ENCODE peak calls at places on chromosomes 1 and 21, in eight cellular contexts. C is activated naive CD4-positive, alpha-beta T cell; F is T-helper 2 cell; Q is amniotic stem cell; E is NCI-H1105; I is activated CD8-positive, alpha-beta memory T cell treated with anti-CD3 and anti-CD28 coated beads for 4 hours; N is AG10803; D is activated CD4-positive, CD25-positive, alpha-beta regulatory T cell treated with anti-CD3 and anti-CD28 coated beads, Interleukin-2, amount 50 U/mL, for 72 hours. W is an unnamed sample.

GRCh38 chr1:60033066-60033465 is 40.5 kb downstream of the C1orf87 start:
- DNase-seq in C (no peak), F (no peak), Q (no peak), E (no peak), I (no peak), N (peak; percentile 6), D (no peak), W (no peak)

GRCh38 chr21:33640697-33641338 is 723 bp downstream of the CRYZL1 start:
- DNase-seq in C (no peak), F (no peak), Q (no peak), E (peak; percentile 37), I (no peak), N (peak; percentile 31), D (no peak), W (no peak)

GRCh38 chr21:45607021-45607921 is 36.3 kb upstream of the PCBP3 start:
- DNase-seq in C (no peak), F (no peak), Q (no peak), E (no peak), I (no peak), N (peak; percentile 15), D (peak; percentile 33), W (peak; percentile 57)

GRCh38 chr1:65467536-65467935 is 47.1 kb downstream of the LEPR start:
- DNase-seq in C (no peak), F (no peak), Q (no peak), E (peak; percentile 38), I (no peak), N (no peak), D (no peak), W (no peak)

GRCh38 chr1:162536511-162536910 is 25.0 kb upstream of the UAP1 start:
- DNase-seq in C (no peak), F (no peak), Q (no peak), E (no peak), I (no peak), N (peak; percentile 75), D (no peak), W (no peak)

GRCh38 chr1:92951141-92951582 is 10.1 kb downstream of the DIPK1A start:
- DNase-seq in C (no peak), F (no peak), Q (peak; percentile 45), E (no peak), I (no peak), N (peak; percentile 88), D (no peak), W (no peak)

GRCh38 chr1:219085082-219085481 is 88.6 kb upstream of the LYPLAL1 start:
- DNase-seq in C (no peak), F (no peak), Q (no peak), E (no peak), I (no peak), N (peak; percentile 71), D (no peak), W (no peak)

GRCh38 chr1:36881541-36881940 is 152.8 kb downstream of the GRIK3 start:
- DNase-seq in C (no peak), F (no peak), Q (no peak), E (no peak), I (no peak), N (no peak), D (no peak), W (no peak)

GRCh38 chr1:228281631-228282328 is 73.9 kb downstream of the OBSCN start:
- DNase-seq in C (no peak), F (peak; percentile 7), Q (no peak), E (no peak), I (no peak), N (no peak), D (no peak), W (no peak)

GRCh38 chr1:246052603-246053002 is 454.5 kb downstream of the SMYD3 start:
- DNase-seq in C (no peak), F (no peak), Q (no peak), E (no peak), I (no peak), N (no peak), D (no peak), W (no peak)

GRCh38 chr1:145885738-145886287 is at the start of gene ANKRD35:
- DNase-seq in C (peak; percentile 72), F (peak; percentile 72), Q (peak; percentile 32), E (peak; percentile 54), I (peak; percentile 69), N (peak; percentile 35), D (peak; percentile 90), W (peak; percentile 75)

GRCh38 chr1:214004014-214004413 is 16.2 kb downstream of the PROX1 start:
- DNase-seq in C (no peak), F (no peak), Q (no peak), E (no peak), I (no peak), N (no peak), D (no peak), W (no peak)

GRCh38 chr1:190595438-190595837 is 117.8 kb upstream of the BRINP3 start:
- DNase-seq in C (no peak), F (no peak), Q (no peak), E (no peak), I (no peak), N (no peak), D (no peak), W (no peak)

GRCh38 chr1:10867138-10867721 is 70.8 kb upstream of the CASZ1 start:
- DNase-seq in C (peak; percentile 44), F (peak; percentile 54), Q (no peak), E (peak; percentile 67), I (peak; percentile 40), N (no peak), D (peak; percentile 73), W (peak; percentile 64)

GRCh38 chr1:183029591-183030000 is 6.4 kb downstream of the LAMC1 start:
- DNase-seq in C (no peak), F (no peak), Q (no peak), E (no peak), I (no peak), N (peak; percentile 78), D (no peak), W (no peak)

GRCh38 chr1:60732977-60733401 is 349.4 kb upstream of the NFIA start:
- DNase-seq in C (no peak), F (no peak), Q (no peak), E (no peak), I (no peak), N (no peak), D (no peak), W (no peak)

GRCh38 chr1:116258668-116259419 is 114.2 kb upstream of the ATP1A1 start:
- DNase-seq in C (no peak), F (no peak), Q (no peak), E (no peak), I (no peak), N (no peak), D (no peak), W (no peak)

GRCh38 chr21:38241029-38241740 is 15.6 kb upstream of the KCNJ15 start:
- DNase-seq in C (no peak), F (no peak), Q (no peak), E (no peak), I (no peak), N (peak; percentile 88), D (no peak), W (no peak)

GRCh38 chr1:34786521-34787325 is 5.7 kb downstream of the GJB3 start:
- DNase-seq in C (peak; percentile 22), F (no peak), Q (peak; percentile 35), E (peak; percentile 58), I (peak; percentile 20), N (peak; percentile 70), D (peak; percentile 61), W (peak; percentile 28)

GRCh38 chr1:246136477-246136876 is 370.6 kb downstream of the SMYD3 start:
- DNase-seq in C (no peak), F (no peak), Q (no peak), E (no peak), I (no peak), N (no peak), D (no peak), W (no peak)

GRCh38 chr1:211920141-211920572 is 89.6 kb upstream of the LPGAT1 start:
- DNase-seq in C (no peak), F (no peak), Q (no peak), E (no peak), I (no peak), N (peak; percentile 68), D (no peak), W (no peak)

GRCh38 chr1:155003227-155003765 is 694 bp downstream of the ZBTB7B start:
- DNase-seq in C (no peak), F (no peak), Q (no peak), E (peak; percentile 32), I (no peak), N (no peak), D (no peak), W (peak; percentile 30)

GRCh38 chr1:201363455-201363854 is 14.0 kb downstream of the TNNT2 start:
- DNase-seq in C (no peak), F (no peak), Q (no peak), E (no peak), I (no peak), N (no peak), D (no peak), W (no peak)

GRCh38 chr1:85320371-85321131 is 44.1 kb upstream of the BCL10 start:
- DNase-seq in C (no peak), F (no peak), Q (peak; percentile 51), E (no peak), I (no peak), N (peak; percentile 77), D (no peak), W (no peak)

GRCh38 chr1:52002038-52002917 is 11.8 kb upstream of the RAB3B start:
- DNase-seq in C (no peak), F (no peak), Q (peak; percentile 82), E (peak; percentile 76), I (peak; percentile 12), N (peak; percentile 92), D (no peak), W (peak; percentile 0)

GRCh38 chr21:46097826-46098286 is at the start of gene COL6A2:
- DNase-seq in C (peak; percentile 41), F (peak; percentile 18), Q (peak; percentile 25), E (peak; percentile 33), I (peak; percentile 20), N (peak; percentile 74), D (peak; percentile 60), W (no peak)

GRCh38 chr1:79497193-79497773 is 490.8 kb upstream of the ADGRL4 start:
- DNase-seq in C (no peak), F (no peak), Q (peak; percentile 26), E (no peak), I (no peak), N (peak; percentile 35), D (no peak), W (no peak)

GRCh38 chr1:7529917-7530316 is 241.2 kb upstream of the VAMP3 start:
- DNase-seq in C (no peak), F (no peak), Q (no peak), E (no peak), I (no peak), N (no peak), D (no peak), W (no peak)

GRCh38 chr1:186099362-186100064 is 275.5 kb downstream of the TPR start:
- DNase-seq in C (no peak), F (no peak), Q (no peak), E (no peak), I (no peak), N (no peak), D (no peak), W (no peak)

GRCh38 chr1:48470506-48470905 is 1.5 kb downstream of the SPATA6 start:
- DNase-seq in C (no peak), F (no peak), Q (no peak), E (no peak), I (no peak), N (peak; percentile 8), D (no peak), W (no peak)

GRCh38 chr1:1433804-1434130 is 1.7 kb upstream of the VWA1 start:
- DNase-seq in C (no peak), F (no peak), Q (no peak), E (no peak), I (peak; percentile 10), N (no peak), D (peak; percentile 28), W (no peak)

W was measured in nucleus accumbens.